ENCODE peak calls at places on chromosomes 5 and 9, in nine cellular contexts. X, Y, T, Z, V, U, K, M and J are unnamed samples.

GRCh38 chr5:18000744-18001143 is 366.5 kb downstream of the TAF11L14 start:
- DNase-seq in X (no peak), Y (no peak), T (no peak), Z (no peak), V (no peak), U (no peak), K (no peak), M (no peak), J (no peak)

GRCh38 chr5:178460598-178461425 is 129.4 kb downstream of the COL23A1 start:
- DNase-seq in X (no peak), Y (peak; percentile 86), T (no peak), Z (peak; percentile 55), V (peak; percentile 88), U (peak; percentile 77), K (peak; percentile 35), M (peak; percentile 82), J (no peak)

GRCh38 chr5:5799826-5800225 is 377.3 kb downstream of the ICE1 start:
- DNase-seq in X (no peak), Y (no peak), T (no peak), Z (no peak), V (no peak), U (no peak), K (no peak), M (no peak), J (no peak)

GRCh38 chr5:54520940-54521339 is 3.4 kb downstream of the SNX18 start:
- DNase-seq in X (no peak), Y (no peak), T (peak; percentile 40), Z (no peak), V (no peak), U (no peak), K (no peak), M (no peak), J (no peak)

GRCh38 chr9:123217148-123217585 is 51.2 kb downstream of the STRBP start:
- DNase-seq in X (no peak), Y (no peak), T (peak; percentile 58), Z (no peak), V (no peak), U (no peak), K (no peak), M (no peak), J (no peak)

GRCh38 chr5:17192191-17192590 is 25.2 kb upstream of the BASP1 start:
- DNase-seq in X (no peak), Y (no peak), T (peak; percentile 26), Z (no peak), V (no peak), U (no peak), K (no peak), M (no peak), J (no peak)

GRCh38 chr5:137858223-137858916 is 9.3 kb upstream of the MYOT start:
- DNase-seq in X (no peak), Y (no peak), T (peak; percentile 29), Z (no peak), V (no peak), U (no peak), K (no peak), M (no peak), J (no peak)

GRCh38 chr5:138520971-138521370 is 22.1 kb downstream of the ETF1 start:
- DNase-seq in X (no peak), Y (no peak), T (no peak), Z (no peak), V (no peak), U (no peak), K (no peak), M (no peak), J (no peak)

GRCh38 chr9:131839281-131840084 is 99.6 kb upstream of the RAPGEF1 start:
- DNase-seq in X (peak; percentile 58), Y (no peak), T (peak; percentile 80), Z (peak; percentile 60), V (no peak), U (no peak), K (peak; percentile 46), M (no peak), J (no peak)

GRCh38 chr5:14114615-14115251 is 28.4 kb upstream of the TRIO start:
- DNase-seq in X (no peak), Y (peak; percentile 95), T (peak; percentile 52), Z (no peak), V (no peak), U (no peak), K (no peak), M (no peak), J (no peak)

GRCh38 chr5:19987594-19988345 is at the start of gene CDH18:
- DNase-seq in X (no peak), Y (peak; percentile 76), T (peak; percentile 69), Z (peak; percentile 67), V (peak; percentile 68), U (no peak), K (no peak), M (peak; percentile 82), J (peak; percentile 8)

GRCh38 chr9:76216161-76216649 is 178.0 kb downstream of the RFK start:
- DNase-seq in X (no peak), Y (no peak), T (peak; percentile 98), Z (no peak), V (no peak), U (no peak), K (no peak), M (no peak), J (peak; percentile 62)

GRCh38 chr5:142568271-142568995 is 117.5 kb downstream of the FGF1 start:
- DNase-seq in X (no peak), Y (no peak), T (peak; percentile 75), Z (no peak), V (no peak), U (no peak), K (no peak), M (no peak), J (no peak)

DNA sequence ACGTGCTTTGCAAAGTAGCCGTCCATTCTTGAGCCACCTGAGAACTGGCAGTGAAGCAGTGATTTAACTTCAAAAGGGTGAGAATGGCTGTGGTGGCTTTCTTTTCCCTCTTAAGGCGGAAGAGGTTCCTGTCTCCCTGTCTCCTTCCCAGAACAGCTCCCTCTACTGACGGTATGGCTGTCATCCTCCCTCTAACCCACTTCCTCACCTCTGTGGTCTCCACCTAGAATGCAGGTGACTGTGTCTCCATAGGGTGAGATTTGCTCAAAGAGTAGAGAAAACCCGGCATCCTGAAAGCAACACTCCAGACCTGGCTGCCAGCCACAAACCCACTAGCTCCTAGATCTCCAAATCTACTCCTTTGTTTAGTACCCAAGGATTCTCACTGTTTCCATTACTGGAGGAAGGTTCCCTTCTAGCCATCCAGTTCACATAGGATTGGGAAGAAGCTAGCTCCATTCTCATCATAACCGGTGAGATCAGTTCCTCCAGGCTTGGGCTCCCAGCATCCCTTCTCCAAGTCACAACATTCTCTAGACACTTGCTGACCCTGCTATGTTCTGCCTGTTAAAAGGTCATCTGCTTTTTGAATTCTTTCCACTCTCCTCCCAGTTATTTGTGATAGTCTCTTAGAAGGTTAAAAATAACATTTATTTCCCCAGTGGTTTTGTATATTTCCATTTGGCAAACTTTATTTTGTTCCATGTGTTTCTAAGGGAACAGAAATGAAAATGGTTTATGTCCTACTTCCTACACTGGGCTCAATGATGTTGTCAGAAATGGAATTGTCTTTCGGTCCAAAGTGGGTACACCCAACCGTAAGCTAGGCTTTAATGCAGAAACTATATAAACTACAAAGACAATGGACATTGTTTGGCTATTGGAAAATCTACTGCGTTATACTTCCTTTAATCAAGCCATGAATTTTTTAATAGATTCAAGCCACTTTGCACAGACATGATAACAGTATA is 269.4 kb downstream of the CWC27 start:
- DNase-seq in X (no peak), Y (peak; percentile 93), T (no peak), Z (no peak), V (no peak), U (peak; percentile 52), K (no peak), M (no peak), J (no peak)
- H3K27ac ChIP-seq in X (no peak overlapping the region), Y (no peak overlapping the region), T (no peak overlapping the region), Z (no peak overlapping the region), V (peak overlapping the region; percentile 60), U (no peak overlapping the region), K (no peak overlapping the region), M (no peak overlapping the region), J (no peak overlapping the region)

DNA sequence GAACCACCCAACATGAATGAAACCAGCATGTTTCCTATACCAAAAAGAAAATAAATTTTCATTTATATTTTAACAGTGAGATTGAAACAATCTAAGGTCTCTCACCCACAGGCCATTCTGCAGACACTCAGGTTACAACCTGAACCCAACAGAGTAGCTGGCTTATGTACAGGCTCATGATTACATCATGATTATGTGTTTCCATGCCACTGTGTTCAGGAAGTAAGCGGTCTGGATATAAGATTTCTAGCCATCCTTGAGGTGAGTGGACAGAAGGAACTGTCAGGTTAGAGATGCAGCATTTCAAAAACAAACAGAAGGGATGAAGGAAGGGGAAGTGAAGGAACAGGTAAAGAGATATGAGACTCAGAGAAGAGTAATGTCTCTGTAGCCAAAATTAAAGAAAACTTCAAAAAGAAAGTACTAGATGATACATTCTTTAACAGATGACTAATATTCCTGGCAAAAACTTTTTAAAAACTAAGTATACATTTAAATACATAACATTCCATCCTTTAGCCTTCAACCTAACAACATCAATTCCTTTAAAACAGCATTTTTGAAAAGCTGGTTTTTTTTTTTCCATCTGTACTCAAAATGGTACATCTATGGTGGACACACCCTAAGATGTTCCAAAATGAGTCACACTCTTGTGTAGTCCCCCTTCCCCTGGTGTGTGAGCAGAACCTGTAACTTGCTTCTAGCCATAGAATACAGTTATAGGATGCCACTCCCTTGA is 119.8 kb downstream of the LPAR1 start:
- DNase-seq in X (no peak), Y (no peak), T (peak; percentile 72), Z (no peak), V (no peak), U (no peak), K (no peak), M (no peak), J (no peak)
- H3K27ac ChIP-seq in X (no peak overlapping the region), Y (no peak overlapping the region), T (peak overlapping the region; percentile 81), Z (peak overlapping the region; percentile 97), V (no peak overlapping the region), U (no peak overlapping the region), K (no peak overlapping the region), M (no peak overlapping the region), J (peak overlapping the region; percentile 71)

DNA sequence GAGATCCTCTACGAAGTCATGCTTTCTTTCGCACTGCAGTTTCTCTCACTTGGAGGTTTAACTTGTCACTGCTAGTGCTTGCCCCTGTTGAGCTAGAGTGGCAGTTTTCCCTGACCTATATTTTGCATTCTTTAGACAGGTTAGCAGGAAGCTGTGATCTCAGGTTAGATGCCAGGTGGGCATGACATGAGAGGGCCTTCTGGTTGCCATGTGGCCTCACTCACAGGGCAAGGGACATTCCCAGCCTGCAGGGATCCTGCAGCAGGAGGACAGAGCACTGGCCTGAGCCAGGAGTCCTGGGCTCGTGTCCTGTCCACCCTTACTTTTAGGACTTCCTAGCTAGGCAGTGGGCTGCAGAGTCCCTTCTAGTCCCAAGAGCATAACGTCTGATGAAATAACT is 28.7 kb downstream of the SLC36A1 start:
- DNase-seq in X (no peak), Y (no peak), T (no peak), Z (no peak), V (no peak), U (no peak), K (no peak), M (no peak), J (no peak)
- H3K27ac ChIP-seq in X (no peak overlapping the region), Y (no peak overlapping the region), T (no peak overlapping the region), Z (no peak overlapping the region), V (no peak overlapping the region), U (no peak overlapping the region), K (no peak overlapping the region), M (no peak overlapping the region), J (no peak overlapping the region)

DNA sequence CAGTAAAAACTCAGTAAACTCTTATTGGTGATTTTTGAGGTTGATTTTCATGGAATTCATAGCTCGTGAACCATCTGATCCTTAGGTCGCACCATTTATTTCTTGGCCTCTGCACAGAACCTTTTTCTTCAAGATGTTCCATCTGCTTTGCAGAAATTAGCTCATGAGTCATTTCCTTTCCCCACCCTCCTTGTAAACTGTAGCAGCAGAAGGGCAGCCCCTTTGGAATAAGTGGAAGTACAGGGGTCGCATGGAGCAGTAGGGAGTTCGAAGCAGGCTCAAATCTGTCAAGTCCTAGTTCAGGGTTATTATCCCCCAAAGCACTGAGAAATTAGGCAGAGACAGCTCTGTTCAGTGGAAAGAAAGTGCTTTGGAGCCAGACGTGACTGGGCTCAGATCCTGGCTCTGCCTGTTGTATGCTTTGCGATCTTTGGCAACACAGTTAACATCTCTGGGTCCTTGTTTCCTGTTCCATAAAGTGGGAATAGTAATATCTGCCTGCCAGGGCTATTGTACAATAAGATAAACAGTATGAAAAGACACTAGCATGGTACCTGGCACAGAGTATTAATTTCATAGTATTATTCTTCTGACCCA is 84.3 kb downstream of the SGCD start:
- DNase-seq in X (no peak), Y (no peak), T (peak; percentile 65), Z (no peak), V (no peak), U (no peak), K (no peak), M (no peak), J (no peak)
- H3K27ac ChIP-seq in X (no peak overlapping the region), Y (no peak overlapping the region), T (no peak overlapping the region), Z (no peak overlapping the region), V (no peak overlapping the region), U (peak overlapping the region; percentile 41), K (no peak overlapping the region), M (no peak overlapping the region), J (no peak overlapping the region)